ENCODE peak calls at places on chromosome 17, in seven cellular contexts. One of them, this sample, is unnamed.

GRCh38 chr17:28331891-28332420 is 3.3 kb downstream of the IFT20 start:
- DNase-seq in ecto neural progenitor cell: no peak
- DNase-seq in germinal center: no peak
- DNase-seq in lung: no peak
- DNase-seq in type B pancreatic cell: no peak
- DNase-seq in kidney: no peak
- DNase-seq in cerebellar cortex: no peak
- DNase-seq in this sample: no peak

GRCh38 chr17:57604771-57605733 is 140.0 kb downstream of the CCDC182 start:
- DNase-seq in germinal center: no peak
- DNase-seq in lung: no peak
- DNase-seq in type B pancreatic cell: no peak
- DNase-seq in cerebellar cortex: no peak
- DNase-seq in ecto neural progenitor cell: no peak
- DNase-seq in kidney: peak
- DNase-seq in this sample: peak

GRCh38 chr17:66938656-66939055 is 25.9 kb upstream of the CACNG4 start:
- DNase-seq in lung: no peak
- DNase-seq in type B pancreatic cell: no peak
- DNase-seq in kidney: peak
- DNase-seq in germinal center: no peak
- DNase-seq in ecto neural progenitor cell: no peak
- DNase-seq in cerebellar cortex: no peak
- DNase-seq in this sample: no peak

GRCh38 chr17:76831316-76831715 is 36.9 kb upstream of the MGAT5B start:
- DNase-seq in cerebellar cortex: peak
- DNase-seq in lung: no peak
- DNase-seq in type B pancreatic cell: no peak
- DNase-seq in ecto neural progenitor cell: no peak
- DNase-seq in kidney: no peak
- DNase-seq in germinal center: no peak
- DNase-seq in this sample: no peak

GRCh38 chr17:46167267-46167666 is 26.0 kb downstream of the KANSL1 start:
- DNase-seq in lung: no peak
- DNase-seq in ecto neural progenitor cell: no peak
- DNase-seq in cerebellar cortex: no peak
- DNase-seq in kidney: no peak
- DNase-seq in germinal center: no peak
- DNase-seq in type B pancreatic cell: no peak
- DNase-seq in this sample: no peak

GRCh38 chr17:27384261-27384701 is 72.0 kb upstream of the KSR1 start:
- DNase-seq in germinal center: no peak
- DNase-seq in kidney: no peak
- DNase-seq in lung: no peak
- DNase-seq in ecto neural progenitor cell: no peak
- DNase-seq in type B pancreatic cell: no peak
- DNase-seq in cerebellar cortex: peak
- DNase-seq in this sample: peak

GRCh38 chr17:16906670-16907069 is 65.2 kb downstream of the TNFRSF13B start:
- DNase-seq in ecto neural progenitor cell: no peak
- DNase-seq in kidney: no peak
- DNase-seq in germinal center: no peak
- DNase-seq in cerebellar cortex: no peak
- DNase-seq in type B pancreatic cell: no peak
- DNase-seq in lung: no peak
- DNase-seq in this sample: no peak

GRCh38 chr17:50556803-50557202 is 3.7 kb upstream of the CACNA1G start:
- DNase-seq in ecto neural progenitor cell: no peak
- DNase-seq in germinal center: no peak
- DNase-seq in kidney: no peak
- DNase-seq in cerebellar cortex: peak
- DNase-seq in type B pancreatic cell: no peak
- DNase-seq in lung: no peak
- DNase-seq in this sample: peak

GRCh38 chr17:73192219-73192893 is 499 bp upstream of the COG1 start:
- DNase-seq in kidney: peak
- DNase-seq in germinal center: peak
- DNase-seq in cerebellar cortex: peak
- DNase-seq in lung: peak
- DNase-seq in ecto neural progenitor cell: peak
- DNase-seq in type B pancreatic cell: peak
- DNase-seq in this sample: peak

GRCh38 chr17:31508310-31509094 is 117.0 kb downstream of the RAB11FIP4 start:
- DNase-seq in kidney: peak
- DNase-seq in lung: no peak
- DNase-seq in germinal center: peak
- DNase-seq in ecto neural progenitor cell: no peak
- DNase-seq in cerebellar cortex: no peak
- DNase-seq in type B pancreatic cell: no peak
- DNase-seq in this sample: no peak

GRCh38 chr17:81090361-81091133 is 55.6 kb downstream of the BAIAP2 start:
- DNase-seq in type B pancreatic cell: no peak
- DNase-seq in kidney: no peak
- DNase-seq in germinal center: peak
- DNase-seq in ecto neural progenitor cell: peak
- DNase-seq in cerebellar cortex: no peak
- DNase-seq in lung: peak
- DNase-seq in this sample: peak

GRCh38 chr17:40084477-40084876 is 15.9 kb downstream of the NR1D1 start:
- DNase-seq in lung: no peak
- DNase-seq in cerebellar cortex: no peak
- DNase-seq in ecto neural progenitor cell: no peak
- DNase-seq in type B pancreatic cell: no peak
- DNase-seq in germinal center: no peak
- DNase-seq in kidney: peak
- DNase-seq in this sample: no peak

GRCh38 chr17:15261063-15261817 is 3.9 kb downstream of the PMP22 start:
- DNase-seq in cerebellar cortex: peak
- DNase-seq in type B pancreatic cell: peak
- DNase-seq in lung: no peak
- DNase-seq in ecto neural progenitor cell: peak
- DNase-seq in germinal center: no peak
- DNase-seq in kidney: peak
- DNase-seq in this sample: no peak

GRCh38 chr17:12983986-12984932 is 33.6 kb downstream of the ELAC2 start:
- DNase-seq in ecto neural progenitor cell: no peak
- DNase-seq in cerebellar cortex: peak
- DNase-seq in kidney: no peak
- DNase-seq in type B pancreatic cell: no peak
- DNase-seq in germinal center: no peak
- DNase-seq in lung: peak
- DNase-seq in this sample: no peak

GRCh38 chr17:2892305-2892971 is 96.2 kb downstream of the RAP1GAP2 start:
- DNase-seq in kidney: no peak
- DNase-seq in type B pancreatic cell: no peak
- DNase-seq in lung: no peak
- DNase-seq in cerebellar cortex: no peak
- DNase-seq in germinal center: no peak
- DNase-seq in ecto neural progenitor cell: no peak
- DNase-seq in this sample: peak

GRCh38 chr17:2084129-2084765 is 29.3 kb downstream of the HIC1 start:
- DNase-seq in germinal center: no peak
- DNase-seq in lung: no peak
- DNase-seq in ecto neural progenitor cell: no peak
- DNase-seq in type B pancreatic cell: no peak
- DNase-seq in cerebellar cortex: no peak
- DNase-seq in kidney: no peak
- DNase-seq in this sample: no peak

GRCh38 chr17:5419959-5420653 is at the start of gene RPAIN:
- DNase-seq in lung: peak
- DNase-seq in ecto neural progenitor cell: peak
- DNase-seq in germinal center: peak
- DNase-seq in kidney: peak
- DNase-seq in type B pancreatic cell: peak
- DNase-seq in cerebellar cortex: no peak
- DNase-seq in this sample: peak

GRCh38 chr17:4118095-4118743 is 24.6 kb downstream of the ZZEF1 start:
- DNase-seq in cerebellar cortex: peak
- DNase-seq in lung: no peak
- DNase-seq in ecto neural progenitor cell: no peak
- DNase-seq in type B pancreatic cell: no peak
- DNase-seq in germinal center: no peak
- DNase-seq in kidney: no peak
- DNase-seq in this sample: no peak

GRCh38 chr17:37300683-37301082 is 75.1 kb upstream of the C17orf78 start:
- DNase-seq in kidney: no peak
- DNase-seq in germinal center: no peak
- DNase-seq in type B pancreatic cell: no peak
- DNase-seq in lung: no peak
- DNase-seq in cerebellar cortex: peak
- DNase-seq in ecto neural progenitor cell: no peak
- DNase-seq in this sample: no peak

GRCh38 chr17:6027342-6028024 is 42.7 kb upstream of the WSCD1 start:
- DNase-seq in type B pancreatic cell: no peak
- DNase-seq in ecto neural progenitor cell: no peak
- DNase-seq in germinal center: no peak
- DNase-seq in cerebellar cortex: no peak
- DNase-seq in kidney: peak
- DNase-seq in lung: no peak
- DNase-seq in this sample: peak

GRCh38 chr17:50871369-50871768 is 5.2 kb upstream of the TOB1 start:
- DNase-seq in germinal center: no peak
- DNase-seq in kidney: no peak
- DNase-seq in cerebellar cortex: no peak
- DNase-seq in ecto neural progenitor cell: no peak
- DNase-seq in type B pancreatic cell: no peak
- DNase-seq in lung: no peak
- DNase-seq in this sample: no peak

GRCh38 chr17:55117063-55117611 is 147.6 kb upstream of the HLF start:
- DNase-seq in germinal center: no peak
- DNase-seq in cerebellar cortex: no peak
- DNase-seq in type B pancreatic cell: no peak
- DNase-seq in lung: no peak
- DNase-seq in kidney: no peak
- DNase-seq in ecto neural progenitor cell: no peak
- DNase-seq in this sample: peak

GRCh38 chr17:4772235-4772613 is 538 bp downstream of the TM4SF5 start:
- DNase-seq in kidney: no peak
- DNase-seq in cerebellar cortex: no peak
- DNase-seq in type B pancreatic cell: no peak
- DNase-seq in germinal center: no peak
- DNase-seq in ecto neural progenitor cell: no peak
- DNase-seq in lung: no peak
- DNase-seq in this sample: no peak

GRCh38 chr17:65231086-65231485 is 93.9 kb downstream of the RGS9 start:
- DNase-seq in kidney: no peak
- DNase-seq in ecto neural progenitor cell: no peak
- DNase-seq in type B pancreatic cell: no peak
- DNase-seq in cerebellar cortex: peak
- DNase-seq in lung: no peak
- DNase-seq in germinal center: no peak
- DNase-seq in this sample: no peak

GRCh38 chr17:46056800-46057304 is 57.8 kb downstream of the STH start:
- DNase-seq in ecto neural progenitor cell: no peak
- DNase-seq in type B pancreatic cell: no peak
- DNase-seq in germinal center: no peak
- DNase-seq in cerebellar cortex: no peak
- DNase-seq in lung: no peak
- DNase-seq in kidney: no peak
- DNase-seq in this sample: peak

GRCh38 chr17:69959291-69959690 is 115.7 kb upstream of the KCNJ16 start:
- DNase-seq in lung: no peak
- DNase-seq in germinal center: no peak
- DNase-seq in cerebellar cortex: no peak
- DNase-seq in type B pancreatic cell: no peak
- DNase-seq in ecto neural progenitor cell: no peak
- DNase-seq in kidney: no peak
- DNase-seq in this sample: no peak

GRCh38 chr17:10025976-10026785 is 121.1 kb upstream of the RCVRN start:
- DNase-seq in type B pancreatic cell: no peak
- DNase-seq in lung: no peak
- DNase-seq in germinal center: no peak
- DNase-seq in kidney: no peak
- DNase-seq in ecto neural progenitor cell: no peak
- DNase-seq in cerebellar cortex: no peak
- DNase-seq in this sample: no peak

GRCh38 chr17:55774834-55775233 is 24.0 kb downstream of the PCTP start:
- DNase-seq in cerebellar cortex: no peak
- DNase-seq in lung: no peak
- DNase-seq in germinal center: no peak
- DNase-seq in type B pancreatic cell: no peak
- DNase-seq in kidney: no peak
- DNase-seq in ecto neural progenitor cell: peak
- DNase-seq in this sample: no peak

GRCh38 chr17:49696233-49696761 is 11.5 kb downstream of the SLC35B1 start:
- DNase-seq in ecto neural progenitor cell: no peak
- DNase-seq in kidney: no peak
- DNase-seq in cerebellar cortex: no peak
- DNase-seq in germinal center: no peak
- DNase-seq in type B pancreatic cell: no peak
- DNase-seq in lung: no peak
- DNase-seq in this sample: peak

GRCh38 chr17:22694362-22695227 is 1002.3 kb downstream of the KCNJ18 start:
- DNase-seq in kidney: no peak
- DNase-seq in lung: no peak
- DNase-seq in cerebellar cortex: no peak
- DNase-seq in type B pancreatic cell: no peak
- DNase-seq in ecto neural progenitor cell: no peak
- DNase-seq in germinal center: no peak
- DNase-seq in this sample: no peak

GRCh38 chr17:79365836-79366831 is 244.7 kb downstream of the RBFOX3 start:
- DNase-seq in kidney: peak
- DNase-seq in lung: no peak
- DNase-seq in type B pancreatic cell: no peak
- DNase-seq in germinal center: no peak
- DNase-seq in cerebellar cortex: no peak
- DNase-seq in ecto neural progenitor cell: no peak
- DNase-seq in this sample: no peak

GRCh38 chr17:2018716-2019490 is 6.2 kb downstream of the RTN4RL1 start:
- DNase-seq in germinal center: no peak
- DNase-seq in type B pancreatic cell: no peak
- DNase-seq in ecto neural progenitor cell: no peak
- DNase-seq in cerebellar cortex: peak
- DNase-seq in lung: no peak
- DNase-seq in kidney: no peak
- DNase-seq in this sample: no peak

GRCh38 chr17:41972571-41973411 is 6.2 kb downstream of the CNP start:
- DNase-seq in type B pancreatic cell: no peak
- DNase-seq in ecto neural progenitor cell: no peak
- DNase-seq in lung: no peak
- DNase-seq in cerebellar cortex: no peak
- DNase-seq in germinal center: no peak
- DNase-seq in kidney: peak
- DNase-seq in this sample: peak

GRCh38 chr17:10628756-10629155 is 28.4 kb downstream of the MYH3 start:
- DNase-seq in lung: no peak
- DNase-seq in germinal center: no peak
- DNase-seq in cerebellar cortex: no peak
- DNase-seq in ecto neural progenitor cell: no peak
- DNase-seq in type B pancreatic cell: no peak
- DNase-seq in kidney: no peak
- DNase-seq in this sample: no peak

This sample was measured in SJCRH30.